ENCODE peak calls at places on chromosomes 4 and X, in eight cellular contexts. One of them, this sample, is unnamed.

GRCh38 chr4:168221298-168221697 is 97.3 kb downstream of the DDX60 start:
- DNase-seq in right lobe of liver: no peak
- DNase-seq in cardiac fibroblast: peak; percentile 78
- DNase-seq in astrocyte of the spinal cord: peak; percentile 72
- DNase-seq in AG10803: peak; percentile 57
- DNase-seq in heart right ventricle: no peak
- DNase-seq in testis: no peak
- DNase-seq in fibroblast of pulmonary artery: peak; percentile 88
- DNase-seq in this sample: no peak

GRCh38 chr4:105741548-105741947 is 33.0 kb downstream of the GSTCD start:
- DNase-seq in fibroblast of pulmonary artery: no peak
- DNase-seq in right lobe of liver: no peak
- DNase-seq in testis: no peak
- DNase-seq in astrocyte of the spinal cord: peak; percentile 52
- DNase-seq in heart right ventricle: no peak
- DNase-seq in cardiac fibroblast: no peak
- DNase-seq in AG10803: peak; percentile 3
- DNase-seq in this sample: no peak

GRCh38 chr4:41181037-41181436 is 33.3 kb downstream of the APBB2 start:
- DNase-seq in heart right ventricle: no peak
- DNase-seq in astrocyte of the spinal cord: no peak
- DNase-seq in fibroblast of pulmonary artery: no peak
- DNase-seq in testis: no peak
- DNase-seq in right lobe of liver: no peak
- DNase-seq in AG10803: no peak
- DNase-seq in cardiac fibroblast: no peak
- DNase-seq in this sample: no peak

GRCh38 chrX:140318306-140318705 is 186.6 kb downstream of the SOX3 start:
- DNase-seq in astrocyte of the spinal cord: peak; percentile 60
- DNase-seq in heart right ventricle: no peak
- DNase-seq in testis: no peak
- DNase-seq in fibroblast of pulmonary artery: no peak
- DNase-seq in cardiac fibroblast: no peak
- DNase-seq in AG10803: peak; percentile 63
- DNase-seq in right lobe of liver: no peak
- DNase-seq in this sample: no peak

GRCh38 chr4:183402771-183403170 is 41.7 kb upstream of the CDKN2AIP start:
- DNase-seq in testis: no peak
- DNase-seq in astrocyte of the spinal cord: no peak
- DNase-seq in AG10803: no peak
- DNase-seq in heart right ventricle: no peak
- DNase-seq in fibroblast of pulmonary artery: no peak
- DNase-seq in right lobe of liver: no peak
- DNase-seq in cardiac fibroblast: no peak
- DNase-seq in this sample: no peak

GRCh38 chr4:85416094-85416493 is 58.9 kb upstream of the ARHGAP24 start:
- DNase-seq in AG10803: no peak
- DNase-seq in right lobe of liver: no peak
- DNase-seq in astrocyte of the spinal cord: no peak
- DNase-seq in fibroblast of pulmonary artery: no peak
- DNase-seq in cardiac fibroblast: no peak
- DNase-seq in testis: no peak
- DNase-seq in heart right ventricle: no peak
- DNase-seq in this sample: no peak

GRCh38 chr4:119097282-119097900 is 38.2 kb upstream of the MYOZ2 start:
- DNase-seq in heart right ventricle: no peak
- DNase-seq in right lobe of liver: no peak
- DNase-seq in astrocyte of the spinal cord: no peak
- DNase-seq in testis: no peak
- DNase-seq in fibroblast of pulmonary artery: no peak
- DNase-seq in cardiac fibroblast: no peak
- DNase-seq in AG10803: no peak
- DNase-seq in this sample: no peak

GRCh38 chr4:13329963-13330362 is 154.2 kb downstream of the RAB28 start:
- DNase-seq in right lobe of liver: no peak
- DNase-seq in testis: no peak
- DNase-seq in fibroblast of pulmonary artery: peak; percentile 50
- DNase-seq in astrocyte of the spinal cord: peak; percentile 74
- DNase-seq in AG10803: peak; percentile 69
- DNase-seq in cardiac fibroblast: peak; percentile 44
- DNase-seq in heart right ventricle: no peak
- DNase-seq in this sample: no peak

GRCh38 chrX:10085223-10085622 is 71.6 kb upstream of the CLCN4 start:
- DNase-seq in fibroblast of pulmonary artery: peak; percentile 25
- DNase-seq in astrocyte of the spinal cord: no peak
- DNase-seq in testis: no peak
- DNase-seq in right lobe of liver: no peak
- DNase-seq in heart right ventricle: no peak
- DNase-seq in cardiac fibroblast: no peak
- DNase-seq in AG10803: no peak
- DNase-seq in this sample: no peak

GRCh38 chrX:133640161-133641015 is 225.1 kb upstream of the GPC4 start:
- DNase-seq in testis: no peak
- DNase-seq in AG10803: peak; percentile 57
- DNase-seq in fibroblast of pulmonary artery: no peak
- DNase-seq in cardiac fibroblast: no peak
- DNase-seq in heart right ventricle: no peak
- DNase-seq in right lobe of liver: no peak
- DNase-seq in astrocyte of the spinal cord: peak; percentile 39
- DNase-seq in this sample: no peak

GRCh38 chr4:179110356-179110755 is 1668.1 kb upstream of the AGA start:
- DNase-seq in testis: no peak
- DNase-seq in astrocyte of the spinal cord: peak; percentile 97
- DNase-seq in fibroblast of pulmonary artery: peak; percentile 23
- DNase-seq in heart right ventricle: no peak
- DNase-seq in cardiac fibroblast: peak; percentile 6
- DNase-seq in right lobe of liver: no peak
- DNase-seq in AG10803: no peak
- DNase-seq in this sample: no peak

GRCh38 chr4:40121515-40121914 is 64.9 kb downstream of the N4BP2 start:
- DNase-seq in cardiac fibroblast: peak; percentile 52
- DNase-seq in astrocyte of the spinal cord: peak; percentile 79
- DNase-seq in heart right ventricle: no peak
- DNase-seq in fibroblast of pulmonary artery: peak; percentile 75
- DNase-seq in testis: no peak
- DNase-seq in AG10803: peak; percentile 58
- DNase-seq in right lobe of liver: no peak
- DNase-seq in this sample: no peak

GRCh38 chr4:154818230-154818629 is 37.2 kb downstream of the RBM46 start:
- DNase-seq in heart right ventricle: no peak
- DNase-seq in AG10803: no peak
- DNase-seq in cardiac fibroblast: no peak
- DNase-seq in astrocyte of the spinal cord: no peak
- DNase-seq in testis: no peak
- DNase-seq in fibroblast of pulmonary artery: no peak
- DNase-seq in right lobe of liver: no peak
- DNase-seq in this sample: no peak

GRCh38 chrX:148612431-148612830 is 112.0 kb downstream of the AFF2 start:
- DNase-seq in testis: no peak
- DNase-seq in fibroblast of pulmonary artery: no peak
- DNase-seq in cardiac fibroblast: no peak
- DNase-seq in heart right ventricle: no peak
- DNase-seq in astrocyte of the spinal cord: no peak
- DNase-seq in right lobe of liver: no peak
- DNase-seq in AG10803: no peak
- DNase-seq in this sample: no peak

DNA sequence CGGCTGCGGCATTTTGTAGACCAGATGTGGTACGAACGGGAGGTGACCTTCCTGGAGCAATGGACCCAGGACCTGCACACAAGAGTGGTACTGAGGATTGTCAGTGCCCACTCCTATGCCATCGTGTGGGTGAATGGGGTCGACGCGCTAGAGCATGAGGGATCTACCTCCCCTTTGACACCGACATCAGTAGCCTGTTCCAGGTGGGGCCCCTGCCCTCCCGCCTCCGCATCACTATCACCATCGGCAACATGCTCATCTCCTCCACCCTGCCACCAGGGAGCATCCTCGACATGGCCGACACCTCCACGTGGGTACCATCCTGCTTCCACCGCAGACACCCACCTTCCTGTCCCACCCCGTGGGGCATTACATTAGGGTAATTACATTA is 46.2 kb downstream of the SMARCA5 start:
- DNase-seq in testis: no peak
- DNase-seq in astrocyte of the spinal cord: no peak
- DNase-seq in cardiac fibroblast: no peak
- DNase-seq in fibroblast of pulmonary artery: no peak
- DNase-seq in AG10803: no peak
- DNase-seq in heart right ventricle: no peak
- DNase-seq in right lobe of liver: no peak
- DNase-seq in this sample: no peak
- TF ChIP-seq CTCF in testis: no peak
- TF ChIP-seq CTCF in astrocyte of the spinal cord: no peak
- TF ChIP-seq CTCF in cardiac fibroblast: no peak
- TF ChIP-seq CTCF in fibroblast of pulmonary artery: no peak
- TF ChIP-seq CTCF in AG10803: no peak
- TF ChIP-seq CTCF in heart right ventricle: no peak
- TF ChIP-seq CTCF in right lobe of liver: no peak
- TF ChIP-seq CTCF in this sample: no peak

DNA sequence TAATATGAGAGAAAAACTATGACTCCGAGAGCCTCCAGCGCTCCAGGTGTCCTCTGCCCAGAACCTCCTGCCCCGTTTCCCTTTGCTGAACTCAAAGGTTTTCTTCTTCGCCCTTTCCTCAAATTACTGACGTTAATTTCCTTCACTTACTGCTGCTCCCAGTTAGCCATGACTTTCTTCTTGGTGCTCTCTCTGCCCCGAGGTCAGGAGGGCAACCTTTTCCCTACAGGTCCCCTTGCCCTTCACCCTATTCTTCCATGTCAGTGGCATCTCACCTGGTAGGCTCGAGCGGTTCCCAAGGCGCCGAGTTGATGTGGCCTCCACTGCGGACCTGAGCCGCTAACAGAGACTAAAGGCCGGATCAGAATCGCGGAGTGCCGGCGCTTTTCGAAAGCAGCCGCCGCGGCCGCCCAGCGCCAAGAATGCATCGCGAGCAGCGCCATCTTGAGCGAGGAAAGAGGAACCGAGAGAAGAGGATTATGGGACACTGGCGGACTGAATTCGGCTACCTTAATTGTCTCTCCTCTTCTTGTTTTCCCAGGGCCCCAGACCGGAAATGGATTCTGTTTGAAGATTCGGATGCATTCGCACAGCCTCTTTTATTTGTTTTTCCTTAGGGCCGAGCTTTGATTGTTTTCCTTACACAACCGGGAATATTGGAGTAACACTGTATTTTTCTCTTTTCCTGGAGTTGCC is at the start of gene ABCB7:
- DNase-seq in right lobe of liver: peak; percentile 76
- DNase-seq in astrocyte of the spinal cord: peak; percentile 70
- DNase-seq in AG10803: peak; percentile 75
- DNase-seq in cardiac fibroblast: peak; percentile 81
- DNase-seq in testis: peak; percentile 84
- DNase-seq in heart right ventricle: peak; percentile 42
- DNase-seq in fibroblast of pulmonary artery: peak; percentile 82
- DNase-seq in this sample: peak; percentile 39
- TF ChIP-seq CTCF in right lobe of liver: no peak
- TF ChIP-seq CTCF in astrocyte of the spinal cord: peak; percentile 18
- TF ChIP-seq CTCF in AG10803: peak; percentile 33
- TF ChIP-seq CTCF in cardiac fibroblast: peak; percentile 3
- TF ChIP-seq CTCF in testis: no peak
- TF ChIP-seq CTCF in heart right ventricle: peak; percentile 45
- TF ChIP-seq CTCF in fibroblast of pulmonary artery: peak; percentile 8
- TF ChIP-seq CTCF in this sample: no peak

DNA sequence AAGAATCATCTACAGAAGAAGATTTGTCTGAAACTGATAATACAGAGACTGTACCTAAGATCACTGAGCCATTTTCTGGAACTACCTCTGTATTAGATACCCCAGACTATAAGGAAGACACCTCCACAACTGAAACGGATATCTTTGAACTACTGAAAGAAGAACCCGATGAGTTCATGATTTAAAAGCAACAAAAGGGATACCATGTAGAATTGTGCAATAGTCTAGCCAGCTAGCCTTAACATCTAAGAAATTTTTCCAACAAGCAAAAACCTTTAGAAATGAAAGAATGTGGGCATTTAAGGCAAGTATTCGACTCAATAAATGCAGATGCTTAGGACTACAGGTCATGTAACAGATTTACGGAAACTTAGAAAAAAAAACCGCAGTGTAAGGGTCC is 1.3 kb downstream of the CABS1 start:
- DNase-seq in fibroblast of pulmonary artery: no peak
- DNase-seq in astrocyte of the spinal cord: no peak
- DNase-seq in AG10803: no peak
- DNase-seq in right lobe of liver: no peak
- DNase-seq in cardiac fibroblast: no peak
- DNase-seq in testis: no peak
- DNase-seq in heart right ventricle: no peak
- DNase-seq in this sample: no peak
- TF ChIP-seq CTCF in fibroblast of pulmonary artery: no peak
- TF ChIP-seq CTCF in astrocyte of the spinal cord: no peak
- TF ChIP-seq CTCF in AG10803: no peak
- TF ChIP-seq CTCF in right lobe of liver: no peak
- TF ChIP-seq CTCF in cardiac fibroblast: no peak
- TF ChIP-seq CTCF in testis: no peak
- TF ChIP-seq CTCF in heart right ventricle: no peak
- TF ChIP-seq CTCF in this sample: no peak

DNA sequence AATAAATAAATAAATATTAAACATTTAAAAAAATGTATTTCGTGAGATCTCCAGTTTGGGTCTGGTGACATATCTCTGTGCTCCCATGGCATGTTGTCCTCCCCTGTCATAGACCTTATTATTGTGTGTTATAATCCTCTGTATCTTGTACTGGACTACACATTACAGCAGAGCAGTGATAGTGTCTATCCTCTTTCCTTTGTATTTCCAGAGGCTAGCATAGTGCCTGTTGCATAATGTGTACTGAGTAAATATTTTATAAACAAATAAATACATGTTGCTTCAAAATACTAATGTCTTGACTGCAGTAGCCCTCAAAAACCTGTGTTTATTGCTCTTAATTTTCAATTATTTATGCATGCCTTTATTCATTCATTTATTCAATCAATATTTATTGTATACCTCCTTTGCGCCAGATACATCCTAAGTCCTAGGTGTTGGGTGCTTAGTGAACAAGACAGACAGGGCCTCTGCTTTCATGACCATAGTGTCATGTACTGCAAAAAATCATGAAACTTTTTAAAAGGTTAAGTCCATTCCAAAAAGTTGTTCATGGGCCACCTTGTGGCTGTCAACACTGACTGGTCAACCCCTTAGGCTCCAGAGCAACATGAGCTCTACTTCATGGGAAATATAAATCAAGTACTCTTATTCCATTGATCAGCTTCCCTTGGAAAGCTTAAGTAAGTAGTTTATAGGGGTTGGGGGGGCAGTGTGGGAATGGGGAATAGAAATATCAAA is 303.9 kb downstream of the IQCM start:
- DNase-seq in cardiac fibroblast: no peak
- DNase-seq in testis: no peak
- DNase-seq in AG10803: no peak
- DNase-seq in astrocyte of the spinal cord: no peak
- DNase-seq in heart right ventricle: no peak
- DNase-seq in fibroblast of pulmonary artery: no peak
- DNase-seq in right lobe of liver: no peak
- DNase-seq in this sample: no peak
- TF ChIP-seq CTCF in cardiac fibroblast: no peak
- TF ChIP-seq CTCF in testis: no peak
- TF ChIP-seq CTCF in AG10803: no peak
- TF ChIP-seq CTCF in astrocyte of the spinal cord: no peak
- TF ChIP-seq CTCF in heart right ventricle: no peak
- TF ChIP-seq CTCF in fibroblast of pulmonary artery: no peak
- TF ChIP-seq CTCF in right lobe of liver: peak; percentile 24
- TF ChIP-seq CTCF in this sample: no peak

This sample was measured in GM20000.